ENCODE peak calls at places on chromosomes 5 and 9, in nine cellular contexts. V is ovary, T is tibial nerve, I is stomach, M is spleen, N is colonic mucosa, J is HCT116, L is H9, G is tibial artery. C is an unnamed sample. For H3K4me1 and H3K9me3, the result is how much of the 10 kb centered on the place peaks cover.

GRCh38 chr9:98771209-98771874 is 25.0 kb downstream of the ANKS6 start:
- DNase-seq in V (no peak), T (no peak), I (no peak), M (no peak), N (peak), J (no peak), L (no peak), G (no peak), C (peak)

GRCh38 chr9:26131891-26132290 is 453.6 kb upstream of the TUSC1 start:
- DNase-seq in V (no peak), T (no peak), I (no peak), M (no peak), N (no peak), J (no peak), L (no peak), G (no peak), C (no peak)

GRCh38 chr5:1962619-1963355 is 80.1 kb upstream of the IRX4 start:
- DNase-seq in V (no peak), T (no peak), I (no peak), M (no peak), N (no peak), J (no peak), L (no peak), G (no peak), C (no peak)

GRCh38 chr5:109718216-109718615 is 28.5 kb downstream of the MAN2A1 start:
- DNase-seq in V (no peak), T (no peak), I (no peak), M (no peak), N (no peak), J (no peak), L (no peak), G (no peak), C (no peak)

GRCh38 chr9:114614373-114614772 is 3.3 kb downstream of the TMEM268 start:
- DNase-seq in V (no peak), T (no peak), I (no peak), M (no peak), N (no peak), J (no peak), L (no peak), G (no peak), C (no peak)

GRCh38 chr9:6506571-6506970 is 93.6 kb downstream of the UHRF2 start:
- DNase-seq in V (no peak), T (no peak), I (no peak), M (no peak), N (no peak), J (no peak), L (no peak), G (no peak), C (no peak)

GRCh38 chr5:95075079-95075478 is 209.8 kb downstream of the MCTP1 start:
- DNase-seq in V (no peak), T (no peak), I (no peak), M (no peak), N (no peak), J (no peak), L (no peak), G (no peak), C (no peak)

GRCh38 chr9:121357011-121357410 is 13.0 kb downstream of the STOM start:
- DNase-seq in V (no peak), T (no peak), I (no peak), M (no peak), N (no peak), J (no peak), L (no peak), G (no peak), C (no peak)

GRCh38 chr5:115559524-115559923 is 14.9 kb upstream of the FEM1C start:
- DNase-seq in V (no peak), T (no peak), I (no peak), M (no peak), N (no peak), J (no peak), L (no peak), G (no peak), C (no peak)

GRCh38 chr9:89579741-89580395 is 24.9 kb upstream of the GADD45G start:
- DNase-seq in V (no peak), T (no peak), I (no peak), M (no peak), N (no peak), J (no peak), L (no peak), G (no peak), C (peak)

GRCh38 chr9:33510264-33511183 is 13.5 kb upstream of the ANKRD18B start:
- DNase-seq in V (peak), T (peak), I (peak), M (peak), N (peak), J (no peak), L (peak), G (peak), C (peak)

GRCh38 chr9:116979461-116979860 is 292.4 kb downstream of the TRIM32 start:
- DNase-seq in V (no peak), T (no peak), I (no peak), M (no peak), N (no peak), J (no peak), L (peak), G (no peak), C (no peak)

GRCh38 chr9:113245894-113246293 is 24.6 kb downstream of the SLC31A1 start:
- DNase-seq in V (no peak), T (no peak), I (no peak), M (no peak), N (no peak), J (no peak), L (no peak), G (no peak), C (no peak)

GRCh38 chr5:138366556-138367382 is 14.3 kb downstream of the KDM3B start:
- DNase-seq in V (no peak), T (no peak), I (no peak), M (no peak), N (no peak), J (no peak), L (no peak), G (no peak), C (no peak)

GRCh38 chr9:124263800-124264426 is 6.2 kb downstream of the NEK6 start:
- DNase-seq in V (no peak), T (no peak), I (no peak), M (peak), N (no peak), J (no peak), L (no peak), G (no peak), C (no peak)

GRCh38 chr5:76329346-76329745 is 73.7 kb upstream of the IQGAP2 start:
- DNase-seq in V (no peak), T (no peak), I (no peak), M (no peak), N (no peak), J (no peak), L (no peak), G (no peak), C (no peak)

GRCh38 chr9:109020113-109020512 is 6.8 kb upstream of the CTNNAL1 start:
- DNase-seq in V (no peak), T (no peak), I (no peak), M (no peak), N (no peak), J (no peak), L (no peak), G (no peak), C (no peak)

GRCh38 chr9:117191504-117192375 is 223.1 kb downstream of the ASTN2 start:
- DNase-seq in V (no peak), T (no peak), I (no peak), M (no peak), N (no peak), J (no peak), L (no peak), G (no peak), C (no peak)

GRCh38 chr5:65837139-65837538 is 89.2 kb upstream of the ERBIN start:
- DNase-seq in V (no peak), T (no peak), I (no peak), M (no peak), N (no peak), J (no peak), L (no peak), G (no peak), C (no peak)

GRCh38 chr5:120375248-120375647 is 88.9 kb upstream of the PRR16 start:
- DNase-seq in V (no peak), T (no peak), I (no peak), M (no peak), N (no peak), J (no peak), L (no peak), G (no peak), C (no peak)

GRCh38 chr5:113682497-113683136 is 169.1 kb downstream of the YTHDC2 start:
- DNase-seq in V (no peak), T (no peak), I (no peak), M (no peak), N (no peak), J (peak), L (peak), G (no peak), C (no peak)

GRCh38 chr5:170078458-170078857 is 27.2 kb upstream of the FOXI1 start:
- DNase-seq in V (no peak), T (no peak), I (no peak), M (no peak), N (no peak), J (no peak), L (no peak), G (no peak), C (no peak)

GRCh38 chr9:122350577-122351355 is 20.1 kb upstream of the PTGS1 start:
- DNase-seq in V (peak), T (peak), I (peak), M (peak), N (peak), J (peak), L (peak), G (peak), C (peak)

GRCh38 chr9:111000202-111000601 is 38.1 kb downstream of the LPAR1 start:
- DNase-seq in V (no peak), T (no peak), I (no peak), M (no peak), N (no peak), J (no peak), L (no peak), G (peak), C (no peak)

GRCh38 chr5:43019615-43020293 is 20.4 kb downstream of the ANXA2R start:
- DNase-seq in V (peak), T (no peak), I (peak), M (peak), N (peak), J (peak), L (peak), G (no peak), C (no peak)

GRCh38 chr9:94031946-94032345 is 52.3 kb upstream of the PTPDC1 start:
- DNase-seq in V (no peak), T (no peak), I (no peak), M (no peak), N (no peak), J (no peak), L (no peak), G (no peak), C (no peak)

GRCh38 chr5:170429014-170429413 is 39.8 kb upstream of the KCNMB1 start:
- DNase-seq in V (no peak), T (no peak), I (no peak), M (no peak), N (no peak), J (no peak), L (peak), G (peak), C (no peak)

GRCh38 chr9:93599571-93600403 is 23.4 kb downstream of the PHF2 start:
- DNase-seq in V (no peak), T (no peak), I (no peak), M (no peak), N (no peak), J (no peak), L (peak), G (peak), C (peak)

GRCh38 chr5:85462957-85463356 is 1078.3 kb upstream of the EDIL3 start:
- DNase-seq in V (no peak), T (no peak), I (no peak), M (no peak), N (no peak), J (no peak), L (no peak), G (no peak), C (no peak)

GRCh38 chr5:174425271-174425963 is 299.0 kb upstream of the MSX2 start:
- DNase-seq in V (no peak), T (no peak), I (no peak), M (no peak), N (no peak), J (no peak), L (no peak), G (no peak), C (no peak)

GRCh38 chr5:172958268-172959046 is 767 bp upstream of the RPL26L1 start:
- DNase-seq in V (peak), T (peak), I (peak), M (peak), N (peak), J (peak), L (peak), G (peak), C (peak)

GRCh38 chr9:32423371-32423770 is 38.9 kb downstream of the ACO1 start:
- DNase-seq in V (no peak), T (no peak), I (no peak), M (no peak), N (no peak), J (no peak), L (no peak), G (no peak), C (no peak)

GRCh38 chr9:134495881-134496412 is 145.7 kb upstream of the COL5A1 start:
- DNase-seq in V (no peak), T (no peak), I (no peak), M (peak), N (no peak), J (no peak), L (no peak), G (peak), C (no peak)

GRCh38 chr9:98057095-98057799 is 715 bp downstream of the NANS start:
- DNase-seq in V (no peak), T (peak), I (no peak), M (no peak), N (no peak), J (no peak), L (no peak), G (no peak), C (no peak)

GRCh38 chr5:54804086-54804485 is 181.3 kb downstream of the ESM1 start:
- DNase-seq in V (no peak), T (no peak), I (no peak), M (no peak), N (no peak), J (no peak), L (no peak), G (no peak), C (no peak)

DNA sequence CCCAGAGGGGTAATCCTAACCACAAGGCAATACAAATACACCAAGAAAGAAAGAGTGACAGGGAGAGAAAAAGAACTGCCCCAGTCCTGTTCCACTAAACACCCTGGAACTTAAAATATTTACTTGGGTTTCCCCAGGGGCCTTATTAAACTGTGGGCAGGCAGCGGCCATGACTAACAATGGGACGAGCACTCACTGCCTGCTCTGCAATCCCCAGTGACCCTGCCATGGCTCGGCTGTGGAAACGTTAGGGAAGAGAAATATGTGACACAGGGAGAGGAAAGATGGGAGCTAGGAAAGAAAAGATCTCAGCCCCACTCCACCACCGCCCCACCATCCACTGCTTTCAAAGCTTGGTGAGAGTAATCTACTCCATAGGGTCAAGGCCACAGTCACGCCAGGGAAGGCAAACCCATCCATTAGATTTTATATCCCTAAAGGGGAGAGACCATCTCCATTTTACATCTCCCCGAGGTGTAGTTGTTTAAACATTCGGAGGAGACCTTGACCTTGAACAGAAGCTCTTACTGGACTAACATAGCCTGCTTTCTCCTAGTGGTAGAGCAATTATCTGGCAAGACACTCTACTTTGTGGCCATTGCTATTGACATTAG is 117.6 kb downstream of the EFNA5 start:
- DNase-seq in V (no peak), T (no peak), I (no peak), M (no peak), N (no peak), J (no peak), L (no peak), G (no peak), C (no peak)
- H3K4me1 ChIP-seq in V (under half), T (under half), I (under half), M (under half), N (under half), J (under half), L (under half), G (under half), C (under half)

GRCh38 chr5:179123109-179123426 is 62.9 kb downstream of the ZNF354C start:
- DNase-seq in V (no peak), T (no peak), I (peak), M (no peak), N (no peak), J (no peak), L (no peak), G (peak), C (peak)
- H3K9me3 ChIP-seq in V (under half), T (under half), I (under half), M (under half), N (under half), J (under half), L (under half), G (under half), C (under half)

DNA sequence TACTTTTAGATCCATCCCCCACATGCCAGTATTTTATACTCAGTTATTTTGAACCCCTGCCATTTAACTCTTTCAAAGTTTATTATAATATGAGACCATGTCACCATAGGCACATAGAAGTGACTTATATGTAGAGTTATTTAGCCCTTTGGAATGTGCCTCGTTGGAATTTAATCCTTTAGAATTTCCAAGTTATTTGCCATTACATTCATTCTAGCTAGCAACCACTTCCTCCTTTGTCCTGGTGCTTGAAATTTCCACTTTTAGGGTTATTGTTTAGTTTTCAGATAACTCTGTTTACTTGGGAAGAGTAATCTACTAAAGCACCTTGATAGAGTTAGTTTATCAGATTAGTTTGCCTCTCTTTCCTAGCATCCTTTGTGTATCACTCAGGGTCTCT is 82.8 kb upstream of the TLE1 start:
- DNase-seq in V (no peak), T (no peak), I (no peak), M (no peak), N (no peak), J (no peak), L (no peak), G (no peak), C (no peak)
- H3K27ac ChIP-seq in V (no peak), T (no peak), I (no peak), M (no peak), N (no peak), J (no peak), L (no peak), G (no peak), C (no peak)

GRCh38 chr5:7873216-7873615 is 4.3 kb downstream of the MTRR start:
- DNase-seq in V (no peak), T (no peak), I (no peak), M (no peak), N (no peak), J (no peak), L (no peak), G (no peak), C (no peak)

GRCh38 chr5:7876867-7877266 is 7.9 kb downstream of the MTRR start:
- DNase-seq in V (no peak), T (no peak), I (no peak), M (no peak), N (no peak), J (no peak), L (no peak), G (no peak), C (no peak)

GRCh38 chr5:7872517-7873149 is 3.7 kb downstream of the MTRR start:
- DNase-seq in V (no peak), T (no peak), I (no peak), M (no peak), N (no peak), J (no peak), L (no peak), G (no peak), C (no peak)

GRCh38 chr5:7874639-7875038 is 5.7 kb downstream of the MTRR start:
- DNase-seq in V (no peak), T (no peak), I (no peak), M (no peak), N (no peak), J (no peak), L (no peak), G (no peak), C (no peak)

DNA sequence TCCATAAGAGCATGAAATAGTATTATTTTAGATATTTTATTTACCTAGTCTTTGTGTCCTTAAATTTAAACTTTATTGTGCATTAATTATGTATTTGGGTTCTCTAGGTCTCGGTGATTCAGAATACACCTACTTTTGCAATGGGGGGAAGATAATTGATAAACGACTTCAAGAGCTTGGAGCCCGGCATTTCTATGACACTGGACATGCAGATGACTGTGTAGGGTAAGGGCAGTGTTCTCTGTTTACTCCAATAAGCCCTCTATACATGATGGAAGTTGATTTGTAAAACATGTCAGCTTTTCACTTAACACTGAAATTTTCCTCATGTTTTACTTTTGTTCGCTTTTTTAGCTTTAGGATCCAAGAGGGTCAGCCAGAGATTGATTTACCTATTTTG is 6.2 kb downstream of the MTRR start:
- DNase-seq in V (no peak), T (no peak), I (no peak), M (no peak), N (no peak), J (no peak), L (no peak), G (no peak), C (no peak)
- H3K4me1 ChIP-seq in V (under half), T (under half), I (half or more), M (half or more), N (under half), J (under half), L (under half), G (under half), C (under half)

GRCh38 chr5:137174206-137174605 is 324.9 kb downstream of the SPOCK1 start:
- DNase-seq in V (no peak), T (no peak), I (no peak), M (no peak), N (no peak), J (no peak), L (no peak), G (no peak), C (no peak)
- H3K9me3 ChIP-seq in V (under half), T (under half), I (under half), M (under half), N (under half), J (under half), L (under half), G (under half), C (under half)

GRCh38 chr9:31323726-31324444 is 1060.6 kb upstream of the ACO1 start:
- DNase-seq in V (no peak), T (no peak), I (no peak), M (no peak), N (no peak), J (no peak), L (no peak), G (no peak), C (no peak)
- H3K27ac ChIP-seq in V (no peak), T (no peak), I (no peak), M (no peak), N (no peak), J (no peak), L (no peak), G (no peak), C (no peak)

DNA sequence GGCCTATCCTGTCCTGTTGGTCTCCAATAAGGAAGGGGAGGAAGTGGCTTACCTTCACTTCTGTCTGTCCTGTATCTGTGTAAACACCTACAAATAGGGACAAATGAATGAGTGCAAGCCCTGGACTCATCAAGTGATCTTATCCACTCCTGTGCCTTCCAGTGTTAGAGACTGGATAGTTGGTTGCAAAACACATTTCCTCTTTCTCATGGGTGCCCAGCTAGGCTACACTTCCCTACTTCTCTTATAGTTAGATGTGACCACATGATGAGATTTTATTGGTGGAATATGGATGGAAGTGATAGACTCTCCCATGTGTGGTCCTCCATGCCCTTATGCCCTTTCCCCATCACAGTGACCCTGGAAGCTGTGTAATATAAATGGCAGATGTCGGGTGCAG is 16.9 kb upstream of the PFDN1 start:
- DNase-seq in V (no peak), T (no peak), I (no peak), M (no peak), N (no peak), J (no peak), L (no peak), G (no peak), C (peak)
- H3K4me1 ChIP-seq in V (under half), T (under half), I (under half), M (half or more), N (under half), J (under half), L (under half), G (under half), C (under half)